ENCODE peak calls at places on chromosomes 13 and 19, in nine cellular contexts. I, Y, R, O, V, K, T, U and F are unnamed samples.

GRCh38 chr19:57210381-57210780 is 19.1 kb downstream of the ZNF264 start:
- DNase-seq in Y (no peak), O (no peak), V (peak; percentile 32), R (no peak), I (no peak), T (no peak), U (no peak), K (no peak), F (no peak)

GRCh38 chr19:872266-872951 is 12.9 kb downstream of the CFD start:
- DNase-seq in I (peak; percentile 47), Y (peak; percentile 61), V (peak; percentile 57), R (peak; percentile 62), T (peak; percentile 83), K (peak; percentile 27), U (peak; percentile 74), O (peak; percentile 35), F (no peak)

GRCh38 chr19:1856698-1857603 is 6.4 kb downstream of the KLF16 start:
- DNase-seq in V (peak; percentile 96), Y (no peak), U (peak; percentile 92), T (peak; percentile 53), K (no peak), O (no peak), I (peak; percentile 87), R (peak; percentile 47), F (no peak)

GRCh38 chr13:94128430-94128829 is 351.1 kb downstream of the DCT start:
- DNase-seq in T (no peak), I (no peak), O (no peak), Y (no peak), U (no peak), K (no peak), R (no peak), V (no peak), F (no peak)

GRCh38 chr13:99432637-99433542 is 68.4 kb upstream of the TM9SF2 start:
- DNase-seq in K (no peak), U (peak; percentile 15), T (peak; percentile 62), R (peak; percentile 71), V (peak; percentile 89), Y (peak; percentile 36), O (no peak), I (peak; percentile 86), F (no peak)

GRCh38 chr19:409515-410242 is 732 bp upstream of the C2CD4C start:
- DNase-seq in I (no peak), R (no peak), O (no peak), T (no peak), Y (no peak), V (no peak), U (peak; percentile 34), K (peak; percentile 45), F (no peak)

GRCh38 chr19:2164020-2164988 is 571 bp downstream of the DOT1L start:
- DNase-seq in K (peak; percentile 46), V (peak; percentile 58), Y (no peak), O (no peak), U (no peak), T (peak; percentile 65), R (no peak), I (peak; percentile 23), F (no peak)

GRCh38 chr13:35720690-35721554 is 244.4 kb upstream of the MAB21L1 start:
- DNase-seq in K (peak; percentile 71), R (no peak), I (peak; percentile 57), U (peak; percentile 85), Y (peak; percentile 13), V (peak; percentile 77), T (no peak), O (peak; percentile 30), F (peak; percentile 52)

GRCh38 chr13:99086869-99087129 is 108.9 kb upstream of the DOCK9 start:
- DNase-seq in O (no peak), U (no peak), I (peak; percentile 35), Y (no peak), R (no peak), K (peak; percentile 61), T (no peak), V (no peak), F (no peak)

GRCh38 chr19:1252221-1252817 is 3.9 kb downstream of the MIDN start:
- DNase-seq in R (peak; percentile 94), U (no peak), K (no peak), T (peak; percentile 60), Y (no peak), O (no peak), I (peak; percentile 98), V (peak; percentile 95), F (no peak)

GRCh38 chr13:68176486-68176885 is 946.4 kb upstream of the PCDH9 start:
- DNase-seq in U (no peak), V (peak; percentile 83), R (no peak), Y (peak; percentile 4), T (no peak), I (peak; percentile 10), K (no peak), O (no peak), F (no peak)

GRCh38 chr13:22505489-22505888 is 675.3 kb upstream of the SGCG start:
- DNase-seq in R (no peak), K (no peak), T (no peak), I (no peak), U (no peak), Y (no peak), O (no peak), V (no peak), F (no peak)

GRCh38 chr19:43224855-43225253 is 19.4 kb upstream of the PSG4 start:
- DNase-seq in R (no peak), O (no peak), V (no peak), Y (no peak), T (no peak), U (no peak), I (no peak), K (no peak), F (no peak)

GRCh38 chr13:52751196-52751595 is 11.6 kb upstream of the CNMD start:
- DNase-seq in V (no peak), U (no peak), R (no peak), Y (no peak), I (no peak), T (no peak), O (peak; percentile 45), K (no peak), F (no peak)

GRCh38 chr13:31611214-31611613 is 128.1 kb upstream of the RXFP2 start:
- DNase-seq in K (no peak), U (no peak), Y (no peak), O (no peak), I (no peak), V (no peak), T (no peak), R (no peak), F (no peak)

GRCh38 chr13:35475131-35475959 is 1.1 kb downstream of the MAB21L1 start:
- DNase-seq in U (peak; percentile 19), I (peak; percentile 34), O (peak; percentile 11), R (no peak), V (peak; percentile 86), K (peak; percentile 57), Y (no peak), T (no peak), F (no peak)

GRCh38 chr13:100597253-100597652 is 8.7 kb upstream of the GGACT start:
- DNase-seq in R (no peak), Y (no peak), K (no peak), O (no peak), I (peak; percentile 43), V (peak; percentile 13), U (no peak), T (no peak), F (no peak)

GRCh38 chr13:97367016-97367415 is 67.0 kb upstream of the RAP2A start:
- DNase-seq in R (peak; percentile 64), U (no peak), I (peak; percentile 29), O (no peak), V (peak; percentile 79), T (no peak), Y (no peak), K (no peak), F (no peak)

GRCh38 chr13:84933797-84934196 is 865.4 kb downstream of the SLITRK6 start:
- DNase-seq in Y (no peak), V (no peak), R (no peak), K (no peak), I (no peak), O (no peak), T (no peak), U (no peak), F (no peak)

GRCh38 chr13:44404261-44405139 is 30.9 kb downstream of the SERP2 start:
- DNase-seq in Y (no peak), R (no peak), V (no peak), T (no peak), I (no peak), O (no peak), K (peak; percentile 76), U (no peak), F (no peak)

GRCh38 chr19:44582581-44583265 is 30.6 kb upstream of the IGSF23 start:
- DNase-seq in U (peak; percentile 53), V (peak; percentile 35), Y (peak; percentile 36), O (no peak), R (no peak), I (peak; percentile 56), K (peak; percentile 42), T (no peak), F (no peak)